ENCODE peak calls at places on chromosomes 13 and 19, in six cellular contexts. One of them, this sample, is unnamed.

GRCh38 chr13:114146629-114147028 is 14.2 kb upstream of the RASA3 start:
- DNase-seq in spleen: no peak
- DNase-seq in cardiac muscle cell: peak; percentile 45
- DNase-seq in CD8-positive, alpha-beta memory T cell: no peak
- DNase-seq in substantia nigra: no peak
- DNase-seq in colonic mucosa: no peak
- DNase-seq in this sample: no peak

GRCh38 chr19:49061445-49061844 is 3.2 kb downstream of the NTF4 start:
- DNase-seq in spleen: no peak
- DNase-seq in cardiac muscle cell: no peak
- DNase-seq in CD8-positive, alpha-beta memory T cell: no peak
- DNase-seq in substantia nigra: no peak
- DNase-seq in colonic mucosa: no peak
- DNase-seq in this sample: no peak

GRCh38 chr19:31883299-31883990 is 462.0 kb upstream of the ZNF507 start:
- DNase-seq in spleen: no peak
- DNase-seq in cardiac muscle cell: no peak
- DNase-seq in CD8-positive, alpha-beta memory T cell: no peak
- DNase-seq in substantia nigra: no peak
- DNase-seq in colonic mucosa: no peak
- DNase-seq in this sample: no peak

GRCh38 chr13:33992891-33993336 is 175.0 kb downstream of the RFC3 start:
- DNase-seq in spleen: no peak
- DNase-seq in cardiac muscle cell: no peak
- DNase-seq in CD8-positive, alpha-beta memory T cell: no peak
- DNase-seq in substantia nigra: no peak
- DNase-seq in colonic mucosa: no peak
- DNase-seq in this sample: no peak

GRCh38 chr19:56900573-56901097 is 60.1 kb upstream of the PEG3 start:
- DNase-seq in spleen: no peak
- DNase-seq in cardiac muscle cell: no peak
- DNase-seq in CD8-positive, alpha-beta memory T cell: no peak
- DNase-seq in substantia nigra: no peak
- DNase-seq in colonic mucosa: no peak
- DNase-seq in this sample: no peak

GRCh38 chr13:96958286-96958891 is 35.9 kb downstream of the OXGR1 start:
- DNase-seq in spleen: no peak
- DNase-seq in cardiac muscle cell: peak; percentile 71
- DNase-seq in CD8-positive, alpha-beta memory T cell: no peak
- DNase-seq in substantia nigra: peak; percentile 3
- DNase-seq in colonic mucosa: no peak
- DNase-seq in this sample: no peak

GRCh38 chr13:95492044-95492801 is 60.3 kb upstream of the CLDN10 start:
- DNase-seq in spleen: no peak
- DNase-seq in cardiac muscle cell: no peak
- DNase-seq in CD8-positive, alpha-beta memory T cell: no peak
- DNase-seq in substantia nigra: no peak
- DNase-seq in colonic mucosa: peak; percentile 95
- DNase-seq in this sample: no peak

GRCh38 chr13:80030491-80030890 is 310.4 kb downstream of the SPRY2 start:
- DNase-seq in spleen: no peak
- DNase-seq in cardiac muscle cell: no peak
- DNase-seq in CD8-positive, alpha-beta memory T cell: no peak
- DNase-seq in substantia nigra: peak; percentile 7
- DNase-seq in colonic mucosa: peak; percentile 59
- DNase-seq in this sample: no peak

GRCh38 chr13:27712421-27712820 is 79.9 kb upstream of the GSX1 start:
- DNase-seq in spleen: no peak
- DNase-seq in cardiac muscle cell: peak; percentile 34
- DNase-seq in CD8-positive, alpha-beta memory T cell: peak; percentile 4
- DNase-seq in substantia nigra: no peak
- DNase-seq in colonic mucosa: no peak
- DNase-seq in this sample: no peak

GRCh38 chr19:33403973-33404304 is 30.4 kb downstream of the CEBPG start:
- DNase-seq in spleen: no peak
- DNase-seq in cardiac muscle cell: no peak
- DNase-seq in CD8-positive, alpha-beta memory T cell: no peak
- DNase-seq in substantia nigra: no peak
- DNase-seq in colonic mucosa: no peak
- DNase-seq in this sample: no peak

DNA sequence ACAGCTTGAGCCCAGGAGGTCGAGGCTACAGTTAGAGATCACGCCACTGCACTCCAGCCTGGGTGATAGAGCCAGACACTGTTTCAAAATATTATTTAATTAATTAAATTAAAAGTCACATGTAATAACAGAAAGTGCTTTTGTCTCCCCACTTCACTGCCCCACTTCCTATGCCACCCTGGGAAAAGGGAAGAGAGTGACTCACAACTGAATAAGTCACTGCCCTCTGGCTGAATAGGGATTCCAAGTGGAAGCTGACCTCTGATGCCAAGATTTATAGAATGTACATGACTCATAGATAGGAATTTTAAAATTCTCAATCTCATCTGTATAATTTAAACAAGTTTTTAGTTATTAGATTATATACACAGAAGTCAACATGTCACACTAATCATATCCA is 22.2 kb upstream of the ERVV-1 start:
- DNase-seq in spleen: no peak
- DNase-seq in cardiac muscle cell: no peak
- DNase-seq in CD8-positive, alpha-beta memory T cell: no peak
- DNase-seq in substantia nigra: no peak
- DNase-seq in colonic mucosa: no peak
- DNase-seq in this sample: no peak
- H3K27ac ChIP-seq in spleen: no peak overlapping the region
- H3K27ac ChIP-seq in cardiac muscle cell: no peak overlapping the region
- H3K27ac ChIP-seq in CD8-positive, alpha-beta memory T cell: no peak overlapping the region
- H3K27ac ChIP-seq in substantia nigra: no peak overlapping the region
- H3K27ac ChIP-seq in colonic mucosa: no peak overlapping the region
- H3K27ac ChIP-seq in this sample: peak overlapping the region; percentile 47

DNA sequence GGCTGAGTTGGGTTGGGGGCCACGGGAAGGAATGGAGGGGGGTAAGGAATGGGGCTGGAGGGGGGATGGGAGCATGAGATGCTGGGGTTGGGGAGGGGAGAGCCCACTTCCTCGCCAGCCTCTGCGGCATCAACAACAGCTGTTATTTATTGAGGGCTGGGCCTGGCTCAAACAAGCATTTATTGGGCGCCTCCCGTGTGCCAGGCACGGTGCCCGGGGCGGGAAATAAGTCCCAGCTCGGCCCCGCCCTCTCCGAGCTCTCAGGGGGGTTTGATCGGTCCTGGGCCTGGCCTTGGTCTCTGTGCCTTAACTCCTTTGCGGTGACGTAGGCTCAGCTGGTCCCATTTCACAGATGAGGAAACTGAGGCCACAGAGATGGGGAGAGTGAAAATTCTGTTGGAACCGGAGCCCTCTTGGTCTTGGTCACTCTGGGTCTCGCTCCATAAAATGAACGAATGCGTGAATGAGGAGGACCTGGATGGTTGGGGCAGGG is 922 bp upstream of the ADAMTS10 start:
- DNase-seq in spleen: no peak
- DNase-seq in cardiac muscle cell: no peak
- DNase-seq in CD8-positive, alpha-beta memory T cell: no peak
- DNase-seq in substantia nigra: no peak
- DNase-seq in colonic mucosa: peak; percentile 32
- DNase-seq in this sample: no peak
- H3K27ac ChIP-seq in spleen: no peak overlapping the region
- H3K27ac ChIP-seq in cardiac muscle cell: no peak overlapping the region
- H3K27ac ChIP-seq in CD8-positive, alpha-beta memory T cell: no peak overlapping the region
- H3K27ac ChIP-seq in substantia nigra: no peak overlapping the region
- H3K27ac ChIP-seq in colonic mucosa: no peak overlapping the region
- H3K27ac ChIP-seq in this sample: no peak overlapping the region

GRCh38 chr13:99351772-99352171 is 44.6 kb upstream of the GPR183 start:
- DNase-seq in spleen: no peak
- DNase-seq in cardiac muscle cell: no peak
- DNase-seq in CD8-positive, alpha-beta memory T cell: no peak
- DNase-seq in substantia nigra: no peak
- DNase-seq in colonic mucosa: no peak
- DNase-seq in this sample: no peak

GRCh38 chr13:99354371-99354951 is 47.3 kb upstream of the GPR183 start:
- DNase-seq in spleen: no peak
- DNase-seq in cardiac muscle cell: no peak
- DNase-seq in CD8-positive, alpha-beta memory T cell: no peak
- DNase-seq in substantia nigra: no peak
- DNase-seq in colonic mucosa: no peak
- DNase-seq in this sample: peak; percentile 45

GRCh38 chr13:99355267-99356215 is 48.3 kb upstream of the GPR183 start:
- DNase-seq in spleen: no peak
- DNase-seq in cardiac muscle cell: no peak
- DNase-seq in CD8-positive, alpha-beta memory T cell: no peak
- DNase-seq in substantia nigra: no peak
- DNase-seq in colonic mucosa: no peak
- DNase-seq in this sample: no peak

GRCh38 chr13:99352351-99353271 is 45.4 kb upstream of the GPR183 start:
- DNase-seq in spleen: no peak
- DNase-seq in cardiac muscle cell: no peak
- DNase-seq in CD8-positive, alpha-beta memory T cell: no peak
- DNase-seq in substantia nigra: no peak
- DNase-seq in colonic mucosa: no peak
- DNase-seq in this sample: no peak

DNA sequence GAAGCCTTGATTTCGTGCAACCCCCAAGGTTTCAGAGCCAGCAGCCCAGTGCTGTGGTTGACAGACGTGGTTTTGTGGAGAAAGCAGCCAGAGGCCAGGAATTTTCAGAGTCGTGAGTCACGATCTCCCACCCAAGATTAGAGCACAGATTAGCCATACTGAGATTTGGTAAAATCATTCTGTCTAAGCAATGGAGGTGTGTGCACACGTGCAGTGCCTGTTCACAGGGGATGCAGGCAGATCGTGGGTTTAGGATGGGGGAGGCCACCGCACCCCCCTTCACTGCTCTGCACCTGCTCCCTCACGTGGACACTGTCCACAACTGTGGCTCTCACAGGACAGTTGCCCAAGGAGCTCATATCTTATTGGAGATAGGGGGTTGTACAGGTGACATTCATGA is 46.6 kb upstream of the GPR183 start:
- DNase-seq in spleen: no peak
- DNase-seq in cardiac muscle cell: no peak
- DNase-seq in CD8-positive, alpha-beta memory T cell: no peak
- DNase-seq in substantia nigra: no peak
- DNase-seq in colonic mucosa: no peak
- DNase-seq in this sample: no peak
- H3K27ac ChIP-seq in spleen: peak overlapping the region; percentile 90
- H3K27ac ChIP-seq in cardiac muscle cell: no peak overlapping the region
- H3K27ac ChIP-seq in CD8-positive, alpha-beta memory T cell: no peak overlapping the region
- H3K27ac ChIP-seq in substantia nigra: no peak overlapping the region
- H3K27ac ChIP-seq in colonic mucosa: no peak overlapping the region
- H3K27ac ChIP-seq in this sample: no peak overlapping the region

DNA sequence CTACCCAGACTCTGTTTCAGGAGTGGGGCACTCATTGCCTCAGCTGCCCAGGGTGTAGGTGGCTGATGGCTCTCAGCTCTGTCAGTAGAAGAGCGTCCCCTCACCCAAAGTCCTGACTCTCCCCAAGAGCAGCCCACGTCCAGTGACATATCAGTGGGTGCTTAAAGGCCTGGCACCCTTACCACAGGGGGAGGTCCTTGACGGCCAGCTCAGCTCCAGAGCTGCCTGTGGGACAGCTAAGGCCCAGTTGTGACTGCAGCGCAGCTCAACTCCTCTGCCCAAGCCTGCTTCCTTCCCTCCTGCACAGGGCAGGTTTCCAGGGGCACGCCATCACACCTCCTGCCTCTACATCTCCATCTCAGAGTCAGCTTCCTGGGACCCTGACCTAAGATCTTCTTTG is 32.4 kb downstream of the GRIK5 start:
- DNase-seq in spleen: no peak
- DNase-seq in cardiac muscle cell: no peak
- DNase-seq in CD8-positive, alpha-beta memory T cell: no peak
- DNase-seq in substantia nigra: no peak
- DNase-seq in colonic mucosa: no peak
- DNase-seq in this sample: no peak
- H3K27ac ChIP-seq in spleen: no peak overlapping the region
- H3K27ac ChIP-seq in cardiac muscle cell: no peak overlapping the region
- H3K27ac ChIP-seq in CD8-positive, alpha-beta memory T cell: no peak overlapping the region
- H3K27ac ChIP-seq in substantia nigra: no peak overlapping the region
- H3K27ac ChIP-seq in colonic mucosa: no peak overlapping the region
- H3K27ac ChIP-seq in this sample: no peak overlapping the region